ENCODE peak calls at places on chromosomes 2 and 18, in four cellular contexts. One of them, this sample, is unnamed.

GRCh38 chr18:63317556-63317946 is 2.0 kb downstream of the BCL2 start:
- DNase-seq in tibial artery: no peak
- DNase-seq in cardiac muscle cell: no peak
- DNase-seq in GM23338: no peak
- DNase-seq in this sample: no peak

GRCh38 chr2:54632733-54633692 is 90.4 kb upstream of the EML6 start:
- DNase-seq in GM23338: no peak
- DNase-seq in cardiac muscle cell: no peak
- DNase-seq in tibial artery: peak; percentile 56
- DNase-seq in this sample: no peak

GRCh38 chr2:199455533-199456382 is 2.0 kb downstream of the SATB2 start:
- DNase-seq in GM23338: peak; percentile 91
- DNase-seq in cardiac muscle cell: peak; percentile 59
- DNase-seq in tibial artery: no peak
- DNase-seq in this sample: peak; percentile 85

GRCh38 chr18:32919799-32920198 is 147.0 kb upstream of the KLHL14 start:
- DNase-seq in cardiac muscle cell: peak; percentile 84
- DNase-seq in tibial artery: no peak
- DNase-seq in GM23338: peak; percentile 92
- DNase-seq in this sample: no peak

GRCh38 chr2:2057125-2057721 is 273.9 kb downstream of the MYT1L start:
- DNase-seq in GM23338: peak; percentile 84
- DNase-seq in tibial artery: peak; percentile 62
- DNase-seq in cardiac muscle cell: no peak
- DNase-seq in this sample: peak; percentile 27

GRCh38 chr2:210938228-210938627 is 381.8 kb downstream of the CPS1 start:
- DNase-seq in tibial artery: no peak
- DNase-seq in GM23338: peak; percentile 22
- DNase-seq in cardiac muscle cell: peak; percentile 60
- DNase-seq in this sample: no peak

GRCh38 chr18:70250781-70251180 is 38.1 kb upstream of the SOCS6 start:
- DNase-seq in cardiac muscle cell: no peak
- DNase-seq in GM23338: no peak
- DNase-seq in tibial artery: no peak
- DNase-seq in this sample: no peak

GRCh38 chr18:79681484-79682387 is 2.1 kb downstream of the CTDP1 start:
- DNase-seq in GM23338: no peak
- DNase-seq in cardiac muscle cell: no peak
- DNase-seq in tibial artery: no peak
- DNase-seq in this sample: peak; percentile 85

GRCh38 chr2:16546128-16546754 is 119.4 kb downstream of the CYRIA start:
- DNase-seq in tibial artery: no peak
- DNase-seq in cardiac muscle cell: peak; percentile 94
- DNase-seq in GM23338: peak; percentile 90
- DNase-seq in this sample: peak; percentile 20

GRCh38 chr18:23871410-23871809 is 143.1 kb upstream of the TTC39C start:
- DNase-seq in GM23338: peak; percentile 13
- DNase-seq in tibial artery: no peak
- DNase-seq in cardiac muscle cell: peak; percentile 54
- DNase-seq in this sample: peak; percentile 62

GRCh38 chr2:88627856-88628568 is 748 bp upstream of the EIF2AK3 start:
- DNase-seq in tibial artery: peak; percentile 97
- DNase-seq in GM23338: peak; percentile 96
- DNase-seq in cardiac muscle cell: peak; percentile 89
- DNase-seq in this sample: peak; percentile 92

GRCh38 chr2:36371070-36371962 is 15.7 kb downstream of the CRIM1 start:
- DNase-seq in tibial artery: no peak
- DNase-seq in GM23338: no peak
- DNase-seq in cardiac muscle cell: no peak
- DNase-seq in this sample: no peak

GRCh38 chr2:60500861-60501260 is 52.6 kb downstream of the BCL11A start:
- DNase-seq in GM23338: no peak
- DNase-seq in cardiac muscle cell: no peak
- DNase-seq in tibial artery: no peak
- DNase-seq in this sample: no peak

GRCh38 chr2:125861461-125861860 is 794.5 kb upstream of the GYPC start:
- DNase-seq in GM23338: no peak
- DNase-seq in cardiac muscle cell: no peak
- DNase-seq in tibial artery: no peak
- DNase-seq in this sample: no peak

GRCh38 chr2:32212293-32212692 is 46.6 kb downstream of the SLC30A6 start:
- DNase-seq in cardiac muscle cell: no peak
- DNase-seq in tibial artery: no peak
- DNase-seq in GM23338: no peak
- DNase-seq in this sample: no peak

GRCh38 chr2:72915907-72916742 is 1.2 kb upstream of the EMX1 start:
- DNase-seq in cardiac muscle cell: peak; percentile 76
- DNase-seq in GM23338: peak; percentile 92
- DNase-seq in tibial artery: no peak
- DNase-seq in this sample: peak; percentile 76

GRCh38 chr18:69161383-69162028 is 239.2 kb upstream of the DOK6 start:
- DNase-seq in tibial artery: no peak
- DNase-seq in GM23338: no peak
- DNase-seq in cardiac muscle cell: peak; percentile 28
- DNase-seq in this sample: no peak

GRCh38 chr2:228018311-228018710 is 146.9 kb downstream of the DAW1 start:
- DNase-seq in tibial artery: no peak
- DNase-seq in GM23338: no peak
- DNase-seq in cardiac muscle cell: no peak
- DNase-seq in this sample: no peak

GRCh38 chr18:6497543-6497942 is 82.8 kb upstream of the L3MBTL4 start:
- DNase-seq in tibial artery: no peak
- DNase-seq in cardiac muscle cell: no peak
- DNase-seq in GM23338: peak; percentile 5
- DNase-seq in this sample: no peak

GRCh38 chr2:223674998-223675609 is 72.9 kb upstream of the SCG2 start:
- DNase-seq in tibial artery: no peak
- DNase-seq in cardiac muscle cell: no peak
- DNase-seq in GM23338: no peak
- DNase-seq in this sample: no peak

GRCh38 chr2:71951718-71952404 is 195.8 kb downstream of the CYP26B1 start:
- DNase-seq in tibial artery: no peak
- DNase-seq in cardiac muscle cell: no peak
- DNase-seq in GM23338: no peak
- DNase-seq in this sample: no peak

GRCh38 chr2:24711881-24712280 is 81.3 kb downstream of the PTRHD1 start:
- DNase-seq in cardiac muscle cell: no peak
- DNase-seq in GM23338: no peak
- DNase-seq in tibial artery: no peak
- DNase-seq in this sample: no peak

GRCh38 chr2:3414133-3414856 is 34.8 kb downstream of the TRAPPC12 start:
- DNase-seq in cardiac muscle cell: no peak
- DNase-seq in GM23338: no peak
- DNase-seq in tibial artery: no peak
- DNase-seq in this sample: no peak

GRCh38 chr18:76975577-76976110 is 153.3 kb downstream of the ZNF236 start:
- DNase-seq in GM23338: no peak
- DNase-seq in tibial artery: no peak
- DNase-seq in cardiac muscle cell: no peak
- DNase-seq in this sample: no peak
- H3K4me1 ChIP-seq in GM23338: peaks cover 12% of the 10 kb centered on the region
- H3K4me1 ChIP-seq in tibial artery: no peaks in the 10 kb centered on the region
- H3K4me1 ChIP-seq in cardiac muscle cell: peaks cover 7% of the 10 kb centered on the region
- H3K4me1 ChIP-seq in this sample: no peaks in the 10 kb centered on the region

GRCh38 chr2:74385396-74385795 is 5.3 kb upstream of the DCTN1 start:
- DNase-seq in GM23338: peak; percentile 18
- DNase-seq in cardiac muscle cell: no peak
- DNase-seq in tibial artery: no peak
- DNase-seq in this sample: no peak

GRCh38 chr2:74384051-74384450 is 3.9 kb upstream of the DCTN1 start:
- DNase-seq in cardiac muscle cell: no peak
- DNase-seq in tibial artery: no peak
- DNase-seq in GM23338: no peak
- DNase-seq in this sample: no peak

GRCh38 chr2:74391209-74391579 is 11.1 kb upstream of the DCTN1 start:
- DNase-seq in GM23338: no peak
- DNase-seq in tibial artery: no peak
- DNase-seq in cardiac muscle cell: no peak
- DNase-seq in this sample: no peak

GRCh38 chr2:74390601-74391000 is 10.5 kb upstream of the DCTN1 start:
- DNase-seq in GM23338: peak; percentile 35
- DNase-seq in cardiac muscle cell: no peak
- DNase-seq in tibial artery: no peak
- DNase-seq in this sample: no peak

DNA sequence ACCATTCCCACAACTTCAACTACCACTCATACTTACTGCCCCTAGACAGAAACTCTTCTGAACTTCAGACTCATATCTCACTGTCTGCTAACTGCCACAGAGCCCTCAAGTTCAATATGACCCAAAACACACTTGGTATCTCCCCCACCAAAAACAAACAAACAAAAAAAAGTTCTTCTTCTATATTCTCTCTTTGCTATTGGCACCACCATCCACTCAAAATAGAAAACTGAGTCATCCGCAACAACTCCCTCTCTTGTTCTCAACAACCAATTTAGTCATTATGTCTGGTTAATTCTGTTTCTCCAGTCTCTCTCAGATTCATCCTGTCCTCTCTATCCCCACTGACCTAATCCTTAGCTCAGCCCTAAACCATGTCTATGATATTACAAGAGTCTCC is 7.2 kb upstream of the DCTN1 start:
- DNase-seq in cardiac muscle cell: no peak
- DNase-seq in GM23338: no peak
- DNase-seq in tibial artery: no peak
- DNase-seq in this sample: no peak
- TF ChIP-seq CTCF in cardiac muscle cell: no peak
- TF ChIP-seq CTCF in GM23338: no peak
- TF ChIP-seq CTCF in tibial artery: no peak
- TF ChIP-seq CTCF in this sample: no peak

GRCh38 chr2:205778326-205778725 is 96.0 kb downstream of the NRP2 start:
- DNase-seq in cardiac muscle cell: no peak
- DNase-seq in tibial artery: no peak
- DNase-seq in GM23338: no peak
- DNase-seq in this sample: no peak

GRCh38 chr2:205783872-205784510 is 101.7 kb downstream of the NRP2 start:
- DNase-seq in cardiac muscle cell: no peak
- DNase-seq in tibial artery: no peak
- DNase-seq in GM23338: no peak
- DNase-seq in this sample: no peak

GRCh38 chr2:205785507-205786222 is 103.4 kb downstream of the NRP2 start:
- DNase-seq in cardiac muscle cell: no peak
- DNase-seq in GM23338: no peak
- DNase-seq in tibial artery: no peak
- DNase-seq in this sample: no peak

GRCh38 chr2:205780645-205781044 is 98.3 kb downstream of the NRP2 start:
- DNase-seq in cardiac muscle cell: no peak
- DNase-seq in GM23338: no peak
- DNase-seq in tibial artery: no peak
- DNase-seq in this sample: no peak

DNA sequence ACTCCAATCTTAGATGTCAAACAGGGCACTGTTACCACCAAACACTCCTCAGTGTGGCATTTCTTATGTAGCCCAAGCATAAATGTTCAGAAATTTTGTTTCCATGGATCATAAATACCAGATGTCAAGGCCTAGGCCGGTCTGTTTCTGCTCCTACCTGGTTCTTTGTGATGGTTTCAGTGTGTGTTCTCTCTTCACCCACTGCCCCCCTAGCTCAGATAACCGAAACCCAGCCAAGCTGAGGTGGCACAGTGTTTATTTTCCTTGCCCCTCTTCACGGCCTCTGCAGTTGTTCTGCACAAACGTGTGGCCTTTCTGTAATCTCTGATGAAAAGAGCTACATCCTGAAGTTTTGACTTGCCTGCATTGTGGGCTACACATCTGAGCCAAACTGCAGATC is 98.9 kb downstream of the NRP2 start:
- DNase-seq in tibial artery: no peak
- DNase-seq in cardiac muscle cell: no peak
- DNase-seq in GM23338: no peak
- DNase-seq in this sample: no peak
- H3K4me1 ChIP-seq in tibial artery: no peaks in the 10 kb centered on the region
- H3K4me1 ChIP-seq in cardiac muscle cell: no peaks in the 10 kb centered on the region
- H3K4me1 ChIP-seq in GM23338: no peaks in the 10 kb centered on the region
- H3K4me1 ChIP-seq in this sample: no peaks in the 10 kb centered on the region

GRCh38 chr18:21915546-21915945 is 175.0 kb downstream of the MIB1 start:
- DNase-seq in tibial artery: no peak
- DNase-seq in GM23338: no peak
- DNase-seq in cardiac muscle cell: no peak
- DNase-seq in this sample: no peak

GRCh38 chr18:21916594-21916993 is 176.0 kb downstream of the MIB1 start:
- DNase-seq in tibial artery: no peak
- DNase-seq in cardiac muscle cell: no peak
- DNase-seq in GM23338: no peak
- DNase-seq in this sample: no peak

GRCh38 chr18:21912339-21913239 is 172.0 kb downstream of the MIB1 start:
- DNase-seq in cardiac muscle cell: peak; percentile 41
- DNase-seq in tibial artery: no peak
- DNase-seq in GM23338: peak; percentile 46
- DNase-seq in this sample: peak; percentile 24

GRCh38 chr18:21911551-21911950 is 171.0 kb downstream of the MIB1 start:
- DNase-seq in tibial artery: no peak
- DNase-seq in GM23338: no peak
- DNase-seq in cardiac muscle cell: no peak
- DNase-seq in this sample: no peak

DNA sequence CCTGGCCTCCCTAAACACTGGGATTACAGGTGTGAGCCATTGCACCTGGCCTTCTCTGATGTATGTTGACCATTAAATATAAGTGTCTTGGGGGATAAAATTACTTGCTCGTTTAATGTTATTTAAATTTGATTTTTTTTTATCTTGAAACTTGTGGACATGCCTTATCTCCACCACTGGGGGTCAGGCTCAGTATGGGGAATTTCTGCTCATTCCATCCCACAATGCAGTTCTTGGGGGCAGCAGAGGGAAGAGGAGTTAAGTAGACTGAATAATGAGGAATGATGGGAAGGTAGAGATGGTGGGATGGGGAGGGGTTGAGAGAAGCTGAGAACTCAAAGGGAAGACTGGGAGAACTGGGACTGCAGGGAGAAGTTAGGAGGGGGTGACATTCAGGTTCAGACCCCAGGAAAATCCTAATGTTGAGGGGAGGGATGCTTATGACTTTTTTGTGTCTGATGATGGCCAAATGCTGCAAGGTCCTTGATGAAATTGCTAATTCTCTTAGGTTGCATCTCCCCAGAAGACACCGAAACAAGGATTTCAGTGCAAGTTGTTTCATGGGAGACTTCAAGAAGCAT is 174.2 kb downstream of the MIB1 start:
- DNase-seq in tibial artery: no peak
- DNase-seq in GM23338: peak; percentile 85
- DNase-seq in cardiac muscle cell: peak; percentile 75
- DNase-seq in this sample: peak; percentile 32
- TF ChIP-seq CTCF in tibial artery: peak; percentile 43
- TF ChIP-seq CTCF in GM23338: peak; percentile 87
- TF ChIP-seq CTCF in cardiac muscle cell: peak; percentile 71
- TF ChIP-seq CTCF in this sample: peak; percentile 40

GRCh38 chr2:65297544-65297943 is 69.9 kb downstream of the ACTR2 start:
- DNase-seq in cardiac muscle cell: no peak
- DNase-seq in GM23338: no peak
- DNase-seq in tibial artery: no peak
- DNase-seq in this sample: no peak
- H3K4me1 ChIP-seq in cardiac muscle cell: peaks cover 17% of the 10 kb centered on the region
- H3K4me1 ChIP-seq in GM23338: peaks cover 14% of the 10 kb centered on the region
- H3K4me1 ChIP-seq in tibial artery: no peaks in the 10 kb centered on the region
- H3K4me1 ChIP-seq in this sample: no peaks in the 10 kb centered on the region

GRCh38 chr18:46099463-46099862 is 1.4 kb upstream of the ATP5F1A start:
- DNase-seq in GM23338: no peak
- DNase-seq in cardiac muscle cell: no peak
- DNase-seq in tibial artery: no peak
- DNase-seq in this sample: no peak
- TF ChIP-seq CTCF in GM23338: no peak
- TF ChIP-seq CTCF in cardiac muscle cell: no peak
- TF ChIP-seq CTCF in tibial artery: no peak
- TF ChIP-seq CTCF in this sample: no peak

GRCh38 chr2:105873281-105873680 is 128.6 kb downstream of the NCK2 start:
- DNase-seq in cardiac muscle cell: no peak
- DNase-seq in GM23338: no peak
- DNase-seq in tibial artery: no peak
- DNase-seq in this sample: no peak
- H3K4me1 ChIP-seq in cardiac muscle cell: no peaks in the 10 kb centered on the region
- H3K4me1 ChIP-seq in GM23338: peaks cover 4% of the 10 kb centered on the region
- H3K4me1 ChIP-seq in tibial artery: no peaks in the 10 kb centered on the region
- H3K4me1 ChIP-seq in this sample: peaks cover 5% of the 10 kb centered on the region